ENCODE peak calls at places on chromosomes 7 and 10, in ten cellular contexts. F, V, U, C, O, B, D, T, I and S are unnamed samples.

GRCh38 chr10:131311661-131312260 is at the start of gene TCERG1L:
- DNase-seq in V (no peak), F (peak; percentile 35), T (peak; percentile 42), D (no peak), U (no peak), C (no peak), O (no peak), B (no peak), I (no peak), S (no peak)

GRCh38 chr7:105209870-105210269 is 178.9 kb downstream of the SRPK2 start:
- DNase-seq in U (no peak), F (no peak), B (peak; percentile 20), V (no peak), O (no peak), D (peak; percentile 47), T (no peak), I (no peak), C (no peak), S (no peak)

GRCh38 chr10:12432402-12433189 is 83.2 kb downstream of the CAMK1D start:
- DNase-seq in I (no peak), V (no peak), C (no peak), T (no peak), U (no peak), F (no peak), O (peak; percentile 20), D (no peak), B (no peak), S (no peak)

GRCh38 chr7:155124706-155125105 is 54.6 kb downstream of the HTR5A start:
- DNase-seq in I (no peak), V (no peak), B (no peak), U (no peak), C (no peak), T (no peak), F (no peak), O (no peak), D (no peak), S (no peak)

GRCh38 chr10:128047991-128048826 is 78.0 kb downstream of the MKI67 start:
- DNase-seq in U (no peak), C (peak; percentile 64), V (no peak), O (peak; percentile 48), F (no peak), I (no peak), B (peak; percentile 53), D (peak; percentile 40), T (peak; percentile 11), S (peak; percentile 68)

GRCh38 chr7:94330474-94331027 is 64.1 kb upstream of the COL1A2 start:
- DNase-seq in C (no peak), O (no peak), U (no peak), B (no peak), V (no peak), I (no peak), T (no peak), D (no peak), F (no peak), S (no peak)

GRCh38 chr10:37789590-37789989 is 67.8 kb downstream of the ZNF248 start:
- DNase-seq in V (no peak), I (no peak), C (no peak), B (no peak), F (no peak), O (no peak), U (no peak), D (no peak), T (no peak), S (no peak)

GRCh38 chr7:124784879-124785818 is 19.6 kb upstream of the GPR37 start:
- DNase-seq in V (no peak), I (peak; percentile 21), O (peak; percentile 43), T (no peak), C (peak; percentile 42), B (peak; percentile 73), F (no peak), U (peak; percentile 72), D (no peak), S (no peak)

GRCh38 chr7:42739591-42739990 is 172.3 kb downstream of the C7orf25 start:
- DNase-seq in U (no peak), B (no peak), D (no peak), I (no peak), O (no peak), C (no peak), V (no peak), F (peak; percentile 28), T (peak; percentile 54), S (no peak)

GRCh38 chr7:38671901-38672559 is 40.9 kb upstream of the AMPH start:
- DNase-seq in F (no peak), T (no peak), I (no peak), O (no peak), B (no peak), C (no peak), D (no peak), V (no peak), U (no peak), S (no peak)

GRCh38 chr10:29811751-29812427 is 177.1 kb upstream of the SVIL start:
- DNase-seq in D (peak; percentile 30), U (no peak), B (peak; percentile 98), F (peak; percentile 70), V (no peak), O (no peak), C (peak; percentile 99), I (peak; percentile 33), T (peak; percentile 67), S (peak; percentile 93)

GRCh38 chr7:7203813-7204575 is 21.6 kb downstream of the C1GALT1 start:
- DNase-seq in C (no peak), I (no peak), V (no peak), O (no peak), D (no peak), B (no peak), T (no peak), U (no peak), F (no peak), S (no peak)

GRCh38 chr7:7202375-7202720 is 20.0 kb downstream of the C1GALT1 start:
- DNase-seq in B (no peak), U (no peak), I (no peak), T (no peak), O (no peak), D (no peak), C (no peak), F (no peak), V (no peak), S (no peak)

GRCh38 chr7:7201583-7202374 is 19.4 kb downstream of the C1GALT1 start:
- DNase-seq in V (no peak), B (no peak), U (peak; percentile 17), D (peak; percentile 55), I (no peak), T (no peak), F (no peak), C (no peak), O (peak; percentile 37), S (no peak)
- H3K4me1 ChIP-seq in V (no peaks in the 10 kb centered on the region), B (no peaks in the 10 kb centered on the region), U (no peaks in the 10 kb centered on the region), D (peaks cover 30% of the 10 kb centered on the region), I (no peaks in the 10 kb centered on the region), T (peaks cover 5% of the 10 kb centered on the region), F (no peaks in the 10 kb centered on the region), C (no peaks in the 10 kb centered on the region), O (peaks cover 2% of the 10 kb centered on the region), S (no peaks in the 10 kb centered on the region)

GRCh38 chr7:44885394-44886317 is at the start of gene PURB:
- DNase-seq in V (peak; percentile 97), U (peak; percentile 95), B (peak; percentile 98), F (peak; percentile 95), I (peak; percentile 90), C (peak; percentile 97), T (peak; percentile 98), O (peak; percentile 95), D (peak; percentile 97), S (peak; percentile 97)

GRCh38 chr7:44882899-44883298 is 2.4 kb downstream of the PURB start:
- DNase-seq in V (no peak), U (no peak), D (no peak), T (no peak), O (no peak), I (no peak), C (peak; percentile 42), B (peak; percentile 26), F (no peak), S (no peak)

GRCh38 chr7:44887293-44887692 is 2.0 kb upstream of the PURB start:
- DNase-seq in I (no peak), V (no peak), T (no peak), D (no peak), U (no peak), C (no peak), B (no peak), F (no peak), O (no peak), S (no peak)

GRCh38 chr7:44883961-44884360 is 1.4 kb downstream of the PURB start:
- DNase-seq in C (no peak), F (no peak), O (no peak), U (no peak), V (no peak), T (no peak), D (no peak), B (no peak), I (no peak), S (no peak)

GRCh38 chr7:44884553-44885393 is 557 bp downstream of the PURB start:
- DNase-seq in I (no peak), C (peak; percentile 71), B (peak; percentile 67), T (peak; percentile 83), O (peak; percentile 27), D (no peak), U (peak; percentile 55), F (peak; percentile 47), V (peak; percentile 66), S (peak; percentile 82)
- H3K4me1 ChIP-seq in I (peaks cover 49% of the 10 kb centered on the region), C (peaks cover 5% of the 10 kb centered on the region), B (peaks cover 9% of the 10 kb centered on the region), T (peaks cover 2% of the 10 kb centered on the region), O (peaks cover 21% of the 10 kb centered on the region), D (peaks cover 26% of the 10 kb centered on the region), U (peaks cover 20% of the 10 kb centered on the region), F (peaks cover 14% of the 10 kb centered on the region), V (peaks cover 49% of the 10 kb centered on the region), S (peaks cover 43% of the 10 kb centered on the region)

DNA sequence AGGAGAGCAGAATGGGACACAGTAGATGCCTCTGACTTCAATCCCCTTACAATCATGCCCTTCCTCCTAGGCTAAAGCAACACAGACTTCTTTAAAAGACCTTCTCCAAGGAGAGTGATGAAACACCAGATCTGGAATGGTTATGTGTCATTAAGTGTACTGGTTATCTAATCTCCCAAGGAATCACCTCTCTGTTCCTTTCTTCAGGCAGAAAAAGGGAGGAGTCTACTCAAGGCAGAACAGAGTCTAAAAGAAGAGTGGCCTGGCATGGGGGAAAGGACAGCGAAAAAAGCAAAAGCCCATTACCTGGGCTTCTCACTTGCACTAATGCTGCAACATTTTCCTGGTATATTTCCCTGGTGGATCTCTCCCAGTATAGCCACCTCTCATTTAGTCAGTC is 2.9 kb downstream of the ELMO1 start:
- DNase-seq in V (no peak), O (no peak), D (no peak), T (no peak), I (no peak), F (no peak), U (no peak), B (no peak), C (no peak), S (no peak)
- H3K4me1 ChIP-seq in V (peaks cover 7% of the 10 kb centered on the region), O (no peaks in the 10 kb centered on the region), D (peaks cover 58% of the 10 kb centered on the region), T (peaks cover 9% of the 10 kb centered on the region), I (peaks cover 6% of the 10 kb centered on the region), F (peaks cover 3% of the 10 kb centered on the region), U (no peaks in the 10 kb centered on the region), B (no peaks in the 10 kb centered on the region), C (no peaks in the 10 kb centered on the region), S (peaks cover 15% of the 10 kb centered on the region)

DNA sequence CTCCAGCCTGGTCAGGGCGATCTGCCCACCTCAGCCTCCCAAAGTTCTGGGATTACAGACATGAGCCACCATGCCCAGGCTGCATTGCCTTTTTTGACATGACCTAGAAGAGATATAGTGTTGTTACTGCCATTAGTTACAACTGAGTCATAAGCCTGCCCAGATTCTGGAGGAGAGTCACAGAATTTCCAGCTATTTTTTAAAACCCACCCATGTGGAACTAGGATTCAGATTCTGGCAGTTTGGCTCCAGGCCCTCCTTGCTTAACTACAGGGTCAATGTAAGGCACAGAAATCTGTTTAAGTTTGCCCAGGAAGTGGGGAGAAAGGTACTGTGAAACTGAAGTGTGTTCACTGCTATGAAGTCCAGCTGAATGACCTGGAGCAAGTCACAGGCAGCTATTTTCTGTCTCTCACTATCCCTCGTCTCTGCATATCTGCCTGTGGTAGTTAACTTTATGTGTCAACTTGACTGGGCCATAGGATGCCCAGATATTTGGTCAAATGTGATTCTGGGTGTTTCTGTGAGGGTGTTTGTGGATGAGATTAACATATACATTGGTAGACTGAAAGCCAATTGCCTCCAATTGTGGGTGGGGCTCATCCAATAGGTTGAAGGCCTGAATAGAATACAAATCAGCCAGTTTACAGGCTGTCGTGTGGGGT is 8.4 kb upstream of the MARVELD1 start:
- DNase-seq in C (no peak), T (no peak), B (no peak), I (no peak), D (no peak), F (no peak), V (no peak), U (no peak), O (no peak), S (no peak)
- H3K4me1 ChIP-seq in C (peaks cover 10% of the 10 kb centered on the region), T (no peaks in the 10 kb centered on the region), B (peaks cover 6% of the 10 kb centered on the region), I (peaks cover 24% of the 10 kb centered on the region), D (no peaks in the 10 kb centered on the region), F (peaks cover 3% of the 10 kb centered on the region), V (peaks cover 14% of the 10 kb centered on the region), U (no peaks in the 10 kb centered on the region), O (no peaks in the 10 kb centered on the region), S (no peaks in the 10 kb centered on the region)